ENCODE peak calls at places on chromosomes 12 and 14, in seven cellular contexts. L is esophagus squamous epithelium, M is ascending aorta, S is body of pancreas, F is IMR-90, R is psoas muscle, W is small intestine. G is an unnamed sample. For H3K36me3 and H3K27me3, the result is how much of the 10 kb centered on the place peaks cover.

GRCh38 chr12:7219599-7220243 is 30.2 kb downstream of the PEX5 start:
- DNase-seq in L (no peak), M (no peak), S (peak), F (peak), R (peak), W (peak), G (peak)

GRCh38 chr14:37778135-37778943 is 182.9 kb downstream of the TTC6 start:
- DNase-seq in L (no peak), M (no peak), S (no peak), F (no peak), R (no peak), W (no peak), G (no peak)

GRCh38 chr12:65668981-65669695 is 155.1 kb upstream of the HMGA2 start:
- DNase-seq in L (no peak), M (no peak), S (no peak), F (peak), R (no peak), W (no peak), G (no peak)

GRCh38 chr14:73879027-73879426 is 7.6 kb upstream of the ZNF410 start:
- DNase-seq in L (no peak), M (no peak), S (no peak), F (peak), R (no peak), W (no peak), G (no peak)

GRCh38 chr12:7989827-7990491 is 42.6 kb upstream of the FOXJ2 start:
- DNase-seq in L (peak), M (peak), S (no peak), F (peak), R (no peak), W (peak), G (no peak)

GRCh38 chr12:34305176-34305575 is 282.9 kb downstream of the ALG10 start:
- DNase-seq in L (no peak), M (no peak), S (no peak), F (no peak), R (no peak), W (no peak), G (no peak)

GRCh38 chr12:57001448-57001906 is 4.9 kb downstream of the ZBTB39 start:
- DNase-seq in L (no peak), M (no peak), S (peak), F (peak), R (peak), W (peak), G (peak)

GRCh38 chr12:96635844-96636243 is 146.5 kb downstream of the CFAP54 start:
- DNase-seq in L (no peak), M (no peak), S (no peak), F (no peak), R (no peak), W (no peak), G (no peak)

GRCh38 chr14:64639340-64639821 is 64.8 kb upstream of the PLEKHG3 start:
- DNase-seq in L (no peak), M (no peak), S (no peak), F (peak), R (no peak), W (no peak), G (no peak)

GRCh38 chr12:19700969-19701368 is 261.7 kb downstream of the AEBP2 start:
- DNase-seq in L (no peak), M (no peak), S (no peak), F (no peak), R (no peak), W (no peak), G (no peak)

GRCh38 chr14:72810201-72810600 is 83.7 kb downstream of the DPF3 start:
- DNase-seq in L (no peak), M (no peak), S (no peak), F (no peak), R (no peak), W (no peak), G (no peak)

GRCh38 chr14:105632010-105632409 is 105.6 kb downstream of the TMEM121 start:
- DNase-seq in L (no peak), M (no peak), S (no peak), F (no peak), R (no peak), W (no peak), G (no peak)

GRCh38 chr12:80032967-80033366 is 66.4 kb upstream of the OTOGL start:
- DNase-seq in L (no peak), M (no peak), S (no peak), F (peak), R (no peak), W (no peak), G (no peak)

GRCh38 chr12:6752181-6752930 is 585 bp downstream of the MLF2 start:
- DNase-seq in L (no peak), M (no peak), S (no peak), F (peak), R (no peak), W (no peak), G (peak)

GRCh38 chr12:111640498-111640897 is 41.4 kb upstream of the ATXN2 start:
- DNase-seq in L (no peak), M (no peak), S (no peak), F (no peak), R (no peak), W (no peak), G (no peak)

GRCh38 chr12:3293013-3293412 is 198.0 kb upstream of the PRMT8 start:
- DNase-seq in L (no peak), M (no peak), S (no peak), F (no peak), R (no peak), W (no peak), G (no peak)

GRCh38 chr14:68945585-68946289 is 33.4 kb downstream of the ACTN1 start:
- DNase-seq in L (no peak), M (no peak), S (no peak), F (no peak), R (no peak), W (peak), G (no peak)

GRCh38 chr14:55446833-55447232 is 6.4 kb upstream of the TBPL2 start:
- DNase-seq in L (no peak), M (no peak), S (no peak), F (peak), R (no peak), W (no peak), G (no peak)

GRCh38 chr14:91112172-91112571 is 1.7 kb upstream of the DGLUCY start:
- DNase-seq in L (no peak), M (no peak), S (no peak), F (no peak), R (no peak), W (no peak), G (no peak)

GRCh38 chr12:67916266-67916970 is 72.8 kb upstream of the IFNG-AS1 start:
- DNase-seq in L (no peak), M (no peak), S (no peak), F (peak), R (no peak), W (no peak), G (no peak)

GRCh38 chr12:75665216-75665615 is 153.8 kb upstream of the KRR1 start:
- DNase-seq in L (no peak), M (no peak), S (no peak), F (no peak), R (no peak), W (no peak), G (no peak)

GRCh38 chr12:21697829-21698630 is 40.4 kb upstream of the LDHB start:
- DNase-seq in L (no peak), M (no peak), S (no peak), F (peak), R (no peak), W (peak), G (no peak)

GRCh38 chr14:21098134-21098891 is at the start of gene ZNF219:
- DNase-seq in L (no peak), M (no peak), S (peak), F (peak), R (peak), W (peak), G (peak)

GRCh38 chr14:94341654-94342333 is 18.7 kb upstream of the SERPINA6 start:
- DNase-seq in L (no peak), M (no peak), S (no peak), F (no peak), R (no peak), W (peak), G (peak)

GRCh38 chr14:105880616-105881015 is 354.2 kb downstream of the TMEM121 start:
- DNase-seq in L (no peak), M (no peak), S (peak), F (no peak), R (peak), W (no peak), G (no peak)

GRCh38 chr12:96623818-96624217 is 134.4 kb downstream of the CFAP54 start:
- DNase-seq in L (no peak), M (no peak), S (no peak), F (no peak), R (no peak), W (no peak), G (no peak)

GRCh38 chr14:93033983-93034670 is 81.6 kb downstream of the ITPK1 start:
- DNase-seq in L (no peak), M (no peak), S (no peak), F (no peak), R (no peak), W (no peak), G (no peak)

GRCh38 chr12:98783420-98783819 is 138.3 kb downstream of the APAF1 start:
- DNase-seq in L (no peak), M (no peak), S (no peak), F (no peak), R (no peak), W (no peak), G (no peak)

GRCh38 chr14:37063467-37064240 is 108.8 kb downstream of the SLC25A21 start:
- DNase-seq in L (no peak), M (no peak), S (no peak), F (no peak), R (no peak), W (no peak), G (no peak)

GRCh38 chr14:81427348-81428058 is 27.4 kb upstream of the STON2 start:
- DNase-seq in L (no peak), M (no peak), S (no peak), F (no peak), R (peak), W (no peak), G (no peak)

GRCh38 chr12:56206373-56207166 is 15.2 kb downstream of the RNF41 start:
- DNase-seq in L (no peak), M (no peak), S (peak), F (peak), R (peak), W (peak), G (peak)

GRCh38 chr14:29576997-29577396 is 350.6 kb downstream of the PRKD1 start:
- DNase-seq in L (no peak), M (no peak), S (no peak), F (peak), R (no peak), W (no peak), G (no peak)
- H3K36me3 ChIP-seq in L (under half), M (under half), S (under half), F (under half), R (under half), W (under half), G (under half)

DNA sequence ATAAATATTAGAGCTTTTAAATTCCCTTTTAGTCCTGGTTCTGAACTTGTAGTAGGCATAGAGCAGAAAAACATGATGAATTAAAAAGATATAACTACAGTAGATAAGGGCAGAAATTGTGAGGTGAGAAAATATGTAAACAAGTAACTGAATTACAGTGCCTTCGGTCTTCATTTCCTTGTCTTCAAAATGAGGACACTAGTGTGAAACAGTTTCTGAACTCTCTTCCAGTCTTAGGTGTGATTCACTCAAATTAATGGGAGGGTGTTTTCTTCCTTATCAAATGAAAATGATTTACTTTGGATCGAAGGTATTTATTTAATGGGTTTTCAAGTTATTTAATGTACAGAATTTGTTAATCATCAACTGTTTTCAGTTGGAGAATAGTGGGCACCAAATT is 1.5 kb downstream of the FGD4 start:
- DNase-seq in L (no peak), M (no peak), S (no peak), F (no peak), R (no peak), W (peak), G (no peak)
- H3K4me3 ChIP-seq in L (peak), M (peak), S (peak), F (no peak), R (peak), W (peak), G (no peak)

DNA sequence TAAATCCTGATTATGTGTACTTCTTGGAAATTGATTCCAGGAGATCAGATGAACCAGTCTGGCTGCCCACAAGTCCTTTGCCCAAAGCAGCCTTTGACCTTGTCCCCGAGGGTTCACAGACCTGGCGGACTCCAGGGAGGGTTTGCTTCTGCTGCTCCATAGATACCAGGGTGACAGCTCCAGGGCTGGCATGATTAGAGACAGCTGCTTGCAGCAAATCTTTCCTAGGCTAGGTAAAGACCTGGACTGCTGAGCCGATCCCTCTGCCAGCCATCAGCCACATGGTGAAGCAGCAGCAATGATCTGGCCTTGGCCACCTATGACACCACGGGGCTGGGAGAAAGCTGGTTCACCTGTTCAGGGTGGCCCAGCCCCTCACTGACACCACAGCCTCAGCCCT is 10.1 kb upstream of the TBX5 start:
- DNase-seq in L (no peak), M (no peak), S (no peak), F (no peak), R (no peak), W (no peak), G (no peak)
- H3K27me3 ChIP-seq in L (under half), M (under half), S (under half), F (under half), R (under half), W (under half), G (under half)

GRCh38 chr12:123398918-123399617 is 15.1 kb downstream of the KMT5A start:
- DNase-seq in L (no peak), M (no peak), S (no peak), F (no peak), R (peak), W (no peak), G (peak)
- H3K36me3 ChIP-seq in L (half or more), M (half or more), S (under half), F (half or more), R (under half), W (under half), G (half or more)

DNA sequence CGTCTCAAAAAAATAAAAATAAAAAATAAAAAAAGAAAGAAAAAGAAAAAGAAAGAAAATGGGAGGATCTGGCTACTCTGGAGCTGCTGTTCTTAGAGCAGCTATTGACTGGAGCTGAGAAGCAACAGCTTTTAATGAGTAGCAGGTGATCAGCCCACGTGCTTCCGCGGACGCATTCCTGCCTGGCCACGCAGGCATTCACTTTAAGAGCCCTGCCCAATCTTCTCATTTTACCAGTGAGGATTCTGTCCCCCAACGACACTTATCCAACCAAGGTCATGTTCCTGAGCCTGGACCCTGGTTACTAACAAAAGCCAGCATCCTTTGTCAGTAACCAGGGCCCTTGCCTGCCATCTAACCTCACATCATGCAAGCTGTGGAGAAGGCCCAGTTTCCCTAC is 61.1 kb upstream of the GPATCH2L start:
- DNase-seq in L (no peak), M (no peak), S (no peak), F (no peak), R (no peak), W (no peak), G (no peak)
- H3K4me3 ChIP-seq in L (no peak), M (no peak), S (no peak), F (no peak), R (no peak), W (no peak), G (no peak)

DNA sequence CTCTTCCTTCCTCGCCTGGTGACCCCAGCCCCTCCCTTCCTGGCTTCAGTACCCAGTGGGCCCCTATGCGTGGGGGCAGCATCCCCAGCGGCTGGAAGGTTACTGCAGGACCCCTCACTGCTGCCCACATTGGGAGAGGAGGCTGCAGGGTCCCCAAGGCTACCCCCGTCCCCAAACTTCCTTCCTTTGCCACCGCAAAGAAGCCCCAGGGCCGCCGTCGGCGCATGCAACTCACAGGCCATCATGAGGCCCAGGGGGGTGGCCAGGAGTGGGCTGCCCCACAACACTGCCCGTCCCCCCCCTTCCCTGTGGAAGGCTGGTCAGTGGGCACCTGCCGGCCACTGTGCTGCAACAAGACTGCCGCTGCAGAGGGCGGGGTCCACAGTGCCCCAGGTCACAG is 9.5 kb upstream of the TNFAIP2 start:
- DNase-seq in L (no peak), M (no peak), S (no peak), F (no peak), R (no peak), W (no peak), G (no peak)
- H3K27me3 ChIP-seq in L (under half), M (under half), S (under half), F (under half), R (under half), W (under half), G (under half)